ENCODE peak calls at places on chromosomes 4 and X, in ten cellular contexts. One of them, this sample, is unnamed.

GRCh38 chr4:77040856-77041576 is 34.8 kb downstream of the CCNI start:
- DNase-seq in tibial nerve: no peak
- DNase-seq in gastrocnemius medialis: no peak
- DNase-seq in psoas muscle: no peak
- DNase-seq in AG04450: no peak
- DNase-seq in GM06990: no peak
- DNase-seq in tibial artery: no peak
- DNase-seq in NT2/D1: no peak
- DNase-seq in left lung: no peak
- DNase-seq in sigmoid colon: no peak
- DNase-seq in this sample: peak

GRCh38 chr4:174828845-174829701 is at the start of gene GLRA3:
- DNase-seq in tibial nerve: peak
- DNase-seq in gastrocnemius medialis: no peak
- DNase-seq in psoas muscle: peak
- DNase-seq in AG04450: no peak
- DNase-seq in GM06990: peak
- DNase-seq in tibial artery: no peak
- DNase-seq in NT2/D1: peak
- DNase-seq in left lung: peak
- DNase-seq in sigmoid colon: no peak
- DNase-seq in this sample: peak

GRCh38 chrX:122303761-122304160 is 880.3 kb upstream of the GRIA3 start:
- DNase-seq in tibial nerve: no peak
- DNase-seq in gastrocnemius medialis: no peak
- DNase-seq in psoas muscle: no peak
- DNase-seq in AG04450: no peak
- DNase-seq in GM06990: no peak
- DNase-seq in tibial artery: no peak
- DNase-seq in NT2/D1: no peak
- DNase-seq in left lung: no peak
- DNase-seq in sigmoid colon: no peak
- DNase-seq in this sample: no peak

GRCh38 chr4:4726051-4726450 is 133.4 kb upstream of the MSX1 start:
- DNase-seq in tibial nerve: no peak
- DNase-seq in gastrocnemius medialis: no peak
- DNase-seq in psoas muscle: no peak
- DNase-seq in AG04450: no peak
- DNase-seq in GM06990: no peak
- DNase-seq in tibial artery: no peak
- DNase-seq in NT2/D1: peak
- DNase-seq in left lung: no peak
- DNase-seq in sigmoid colon: no peak
- DNase-seq in this sample: no peak

GRCh38 chrX:38275615-38276014 is 51.7 kb downstream of the RPGR start:
- DNase-seq in tibial nerve: no peak
- DNase-seq in gastrocnemius medialis: no peak
- DNase-seq in psoas muscle: no peak
- DNase-seq in AG04450: peak
- DNase-seq in GM06990: no peak
- DNase-seq in tibial artery: no peak
- DNase-seq in NT2/D1: no peak
- DNase-seq in left lung: no peak
- DNase-seq in sigmoid colon: no peak
- DNase-seq in this sample: peak

GRCh38 chr4:184811484-184812180 is 14.1 kb downstream of the ACSL1 start:
- DNase-seq in tibial nerve: no peak
- DNase-seq in gastrocnemius medialis: peak
- DNase-seq in psoas muscle: peak
- DNase-seq in AG04450: no peak
- DNase-seq in GM06990: no peak
- DNase-seq in tibial artery: peak
- DNase-seq in NT2/D1: no peak
- DNase-seq in left lung: no peak
- DNase-seq in sigmoid colon: no peak
- DNase-seq in this sample: peak

GRCh38 chr4:69896530-69897116 is 34.2 kb upstream of the CSN1S1 start:
- DNase-seq in tibial nerve: no peak
- DNase-seq in gastrocnemius medialis: no peak
- DNase-seq in psoas muscle: no peak
- DNase-seq in AG04450: no peak
- DNase-seq in GM06990: no peak
- DNase-seq in tibial artery: no peak
- DNase-seq in NT2/D1: no peak
- DNase-seq in left lung: no peak
- DNase-seq in sigmoid colon: no peak
- DNase-seq in this sample: peak

GRCh38 chr4:156512622-156513021 is 459.0 kb downstream of the PDGFC start:
- DNase-seq in tibial nerve: no peak
- DNase-seq in gastrocnemius medialis: no peak
- DNase-seq in psoas muscle: no peak
- DNase-seq in AG04450: no peak
- DNase-seq in GM06990: no peak
- DNase-seq in tibial artery: no peak
- DNase-seq in NT2/D1: no peak
- DNase-seq in left lung: no peak
- DNase-seq in sigmoid colon: no peak
- DNase-seq in this sample: peak

GRCh38 chr4:19278665-19279064 is 973.0 kb upstream of the SLIT2 start:
- DNase-seq in tibial nerve: no peak
- DNase-seq in gastrocnemius medialis: no peak
- DNase-seq in psoas muscle: no peak
- DNase-seq in AG04450: no peak
- DNase-seq in GM06990: no peak
- DNase-seq in tibial artery: no peak
- DNase-seq in NT2/D1: no peak
- DNase-seq in left lung: no peak
- DNase-seq in sigmoid colon: no peak
- DNase-seq in this sample: peak

GRCh38 chr4:158181906-158182305 is 9.1 kb upstream of the GASK1B start:
- DNase-seq in tibial nerve: no peak
- DNase-seq in gastrocnemius medialis: no peak
- DNase-seq in psoas muscle: no peak
- DNase-seq in AG04450: no peak
- DNase-seq in GM06990: no peak
- DNase-seq in tibial artery: no peak
- DNase-seq in NT2/D1: no peak
- DNase-seq in left lung: no peak
- DNase-seq in sigmoid colon: no peak
- DNase-seq in this sample: no peak

GRCh38 chrX:129877401-129877800 is 28.6 kb upstream of the UTP14A start:
- DNase-seq in tibial nerve: no peak
- DNase-seq in gastrocnemius medialis: no peak
- DNase-seq in psoas muscle: no peak
- DNase-seq in AG04450: no peak
- DNase-seq in GM06990: no peak
- DNase-seq in tibial artery: no peak
- DNase-seq in NT2/D1: no peak
- DNase-seq in left lung: no peak
- DNase-seq in sigmoid colon: no peak
- DNase-seq in this sample: peak

DNA sequence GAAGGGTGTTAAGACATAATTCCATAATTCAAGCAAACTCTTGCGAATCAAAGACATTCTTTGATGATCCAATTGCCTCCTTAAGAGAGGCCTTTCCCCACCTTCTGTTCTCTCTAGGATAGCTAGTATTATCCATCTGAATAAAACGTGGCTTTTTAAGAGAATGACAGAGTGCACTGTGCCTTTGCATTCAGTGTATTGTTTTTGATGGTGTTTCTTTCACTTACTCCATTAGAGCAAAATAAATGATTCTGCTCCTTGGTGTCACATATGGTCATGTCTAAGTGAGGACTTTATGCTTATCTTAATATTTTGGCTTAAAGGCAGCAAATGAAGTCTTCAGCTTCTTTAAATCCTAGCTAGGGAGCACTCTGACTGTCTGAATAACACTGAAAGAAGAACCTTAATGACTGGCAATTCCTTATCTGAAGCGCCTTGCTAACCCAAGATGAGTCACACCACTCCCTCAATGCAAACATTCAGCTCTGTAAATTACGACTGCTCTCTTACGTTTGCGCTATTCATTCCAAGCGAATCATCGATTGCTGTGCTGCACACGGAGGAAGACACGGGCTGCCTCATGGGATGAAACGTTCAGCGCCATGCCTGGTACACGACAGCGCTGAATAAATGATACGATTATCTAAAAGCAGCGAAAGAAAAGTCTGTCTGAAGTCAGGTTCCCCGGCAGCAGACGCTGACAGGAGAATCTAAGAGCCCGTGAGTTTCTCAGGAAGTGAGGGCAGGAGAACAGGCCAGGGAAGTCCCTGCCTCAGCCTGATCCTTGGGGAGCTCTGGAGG is 35.1 kb upstream of the GEMIN8 start:
- DNase-seq in tibial nerve: no peak
- DNase-seq in gastrocnemius medialis: no peak
- DNase-seq in psoas muscle: no peak
- DNase-seq in AG04450: no peak
- DNase-seq in GM06990: no peak
- DNase-seq in tibial artery: no peak
- DNase-seq in NT2/D1: no peak
- DNase-seq in left lung: no peak
- DNase-seq in sigmoid colon: no peak
- DNase-seq in this sample: peak
- H3K4me3 ChIP-seq in tibial nerve: no peak
- H3K4me3 ChIP-seq in gastrocnemius medialis: no peak
- H3K4me3 ChIP-seq in psoas muscle: no peak
- H3K4me3 ChIP-seq in AG04450: no peak
- H3K4me3 ChIP-seq in GM06990: no peak
- H3K4me3 ChIP-seq in tibial artery: no peak
- H3K4me3 ChIP-seq in NT2/D1: no peak
- H3K4me3 ChIP-seq in left lung: no peak
- H3K4me3 ChIP-seq in sigmoid colon: no peak
- H3K4me3 ChIP-seq in this sample: no peak

GRCh38 chr4:85778809-85779124 is 303.8 kb downstream of the ARHGAP24 start:
- DNase-seq in tibial nerve: no peak
- DNase-seq in gastrocnemius medialis: no peak
- DNase-seq in psoas muscle: no peak
- DNase-seq in AG04450: no peak
- DNase-seq in GM06990: no peak
- DNase-seq in tibial artery: no peak
- DNase-seq in NT2/D1: no peak
- DNase-seq in left lung: no peak
- DNase-seq in sigmoid colon: no peak
- DNase-seq in this sample: peak
- H3K4me3 ChIP-seq in tibial nerve: peak
- H3K4me3 ChIP-seq in gastrocnemius medialis: peak
- H3K4me3 ChIP-seq in psoas muscle: peak
- H3K4me3 ChIP-seq in AG04450: peak
- H3K4me3 ChIP-seq in GM06990: peak
- H3K4me3 ChIP-seq in tibial artery: peak
- H3K4me3 ChIP-seq in NT2/D1: no peak
- H3K4me3 ChIP-seq in left lung: peak
- H3K4me3 ChIP-seq in sigmoid colon: peak
- H3K4me3 ChIP-seq in this sample: peak

GRCh38 chr4:2812985-2813384 is 20.1 kb downstream of the SH3BP2 start:
- DNase-seq in tibial nerve: no peak
- DNase-seq in gastrocnemius medialis: no peak
- DNase-seq in psoas muscle: no peak
- DNase-seq in AG04450: no peak
- DNase-seq in GM06990: no peak
- DNase-seq in tibial artery: no peak
- DNase-seq in NT2/D1: no peak
- DNase-seq in left lung: no peak
- DNase-seq in sigmoid colon: no peak
- DNase-seq in this sample: no peak

GRCh38 chr4:2814627-2815026 is 21.7 kb downstream of the SH3BP2 start:
- DNase-seq in tibial nerve: no peak
- DNase-seq in gastrocnemius medialis: no peak
- DNase-seq in psoas muscle: no peak
- DNase-seq in AG04450: no peak
- DNase-seq in GM06990: no peak
- DNase-seq in tibial artery: no peak
- DNase-seq in NT2/D1: no peak
- DNase-seq in left lung: no peak
- DNase-seq in sigmoid colon: no peak
- DNase-seq in this sample: no peak

GRCh38 chr4:2811830-2812599 is 19.1 kb downstream of the SH3BP2 start:
- DNase-seq in tibial nerve: peak
- DNase-seq in gastrocnemius medialis: peak
- DNase-seq in psoas muscle: peak
- DNase-seq in AG04450: no peak
- DNase-seq in GM06990: peak
- DNase-seq in tibial artery: peak
- DNase-seq in NT2/D1: no peak
- DNase-seq in left lung: peak
- DNase-seq in sigmoid colon: peak
- DNase-seq in this sample: peak

GRCh38 chr4:2813446-2814405 is 20.8 kb downstream of the SH3BP2 start:
- DNase-seq in tibial nerve: no peak
- DNase-seq in gastrocnemius medialis: no peak
- DNase-seq in psoas muscle: no peak
- DNase-seq in AG04450: no peak
- DNase-seq in GM06990: no peak
- DNase-seq in tibial artery: no peak
- DNase-seq in NT2/D1: no peak
- DNase-seq in left lung: no peak
- DNase-seq in sigmoid colon: no peak
- DNase-seq in this sample: no peak

GRCh38 chr4:2812600-2812932 is 19.7 kb downstream of the SH3BP2 start:
- DNase-seq in tibial nerve: no peak
- DNase-seq in gastrocnemius medialis: peak
- DNase-seq in psoas muscle: no peak
- DNase-seq in AG04450: no peak
- DNase-seq in GM06990: no peak
- DNase-seq in tibial artery: no peak
- DNase-seq in NT2/D1: no peak
- DNase-seq in left lung: no peak
- DNase-seq in sigmoid colon: no peak
- DNase-seq in this sample: peak
- H3K4me3 ChIP-seq in tibial nerve: peak
- H3K4me3 ChIP-seq in gastrocnemius medialis: peak
- H3K4me3 ChIP-seq in psoas muscle: peak
- H3K4me3 ChIP-seq in AG04450: no peak
- H3K4me3 ChIP-seq in GM06990: peak
- H3K4me3 ChIP-seq in tibial artery: peak
- H3K4me3 ChIP-seq in NT2/D1: no peak
- H3K4me3 ChIP-seq in left lung: peak
- H3K4me3 ChIP-seq in sigmoid colon: peak
- H3K4me3 ChIP-seq in this sample: peak

DNA sequence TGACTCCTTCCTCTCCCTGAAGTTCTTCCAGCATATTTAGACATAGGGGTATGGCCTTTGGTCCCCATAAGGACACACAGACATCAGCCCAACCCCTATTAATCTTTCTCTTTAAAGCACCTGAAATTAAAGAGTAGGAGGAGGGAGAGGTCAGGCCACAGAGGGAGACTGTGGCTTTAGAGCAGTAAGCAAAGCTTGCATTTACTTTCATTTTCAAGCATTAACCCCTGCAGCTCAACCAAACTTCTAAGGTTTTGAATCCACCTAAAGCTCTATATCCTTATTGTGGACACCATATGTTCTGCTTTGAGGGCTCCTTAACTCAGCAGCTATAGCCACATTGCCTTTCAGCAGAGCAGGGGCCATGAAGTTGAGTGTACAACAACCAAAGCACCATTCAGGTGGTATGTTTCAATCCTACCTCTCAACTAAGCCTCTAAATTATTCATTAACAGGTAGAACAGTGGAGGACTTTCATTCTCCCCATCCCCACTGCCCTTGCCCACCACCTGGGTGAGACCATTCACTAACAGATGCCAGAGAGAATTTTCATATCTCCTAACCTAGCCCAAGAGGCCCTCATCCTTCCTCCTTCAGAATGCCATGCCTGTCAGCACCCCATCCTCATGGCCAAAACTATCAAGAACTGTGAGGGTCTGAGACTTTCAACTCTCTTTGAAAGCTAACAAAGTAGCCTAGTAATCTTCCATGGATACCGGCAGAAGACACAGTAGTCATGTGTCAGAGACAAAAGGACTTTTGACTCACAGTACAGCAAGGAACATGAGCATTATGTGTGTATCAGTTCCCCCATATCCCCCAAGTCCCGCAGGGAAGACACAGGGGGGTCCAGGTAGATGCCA is 20.8 kb downstream of the LIN54 start:
- DNase-seq in tibial nerve: no peak
- DNase-seq in gastrocnemius medialis: no peak
- DNase-seq in psoas muscle: no peak
- DNase-seq in AG04450: no peak
- DNase-seq in GM06990: no peak
- DNase-seq in tibial artery: no peak
- DNase-seq in NT2/D1: no peak
- DNase-seq in left lung: no peak
- DNase-seq in sigmoid colon: no peak
- DNase-seq in this sample: peak
- H3K4me3 ChIP-seq in tibial nerve: no peak
- H3K4me3 ChIP-seq in gastrocnemius medialis: no peak
- H3K4me3 ChIP-seq in psoas muscle: no peak
- H3K4me3 ChIP-seq in AG04450: no peak
- H3K4me3 ChIP-seq in GM06990: peak
- H3K4me3 ChIP-seq in tibial artery: no peak
- H3K4me3 ChIP-seq in NT2/D1: no peak
- H3K4me3 ChIP-seq in left lung: no peak
- H3K4me3 ChIP-seq in sigmoid colon: no peak
- H3K4me3 ChIP-seq in this sample: peak